ENCODE peak calls at places on chromosomes 2 and 18, in five cellular contexts. One of them, this sample, is unnamed.

GRCh38 chr2:110101280-110101844 is 14.3 kb downstream of the MALL start:
- DNase-seq in colonic mucosa: peak
- DNase-seq in neuronal stem cell: no peak
- DNase-seq in vagina: peak
- DNase-seq in right cardiac atrium: peak
- DNase-seq in this sample: peak

GRCh38 chr2:36707050-36707449 is 10.5 kb downstream of the VIT start:
- DNase-seq in colonic mucosa: no peak
- DNase-seq in neuronal stem cell: no peak
- DNase-seq in vagina: no peak
- DNase-seq in right cardiac atrium: no peak
- DNase-seq in this sample: no peak

GRCh38 chr2:159138642-159139182 is 147.8 kb downstream of the WDSUB1 start:
- DNase-seq in colonic mucosa: no peak
- DNase-seq in neuronal stem cell: no peak
- DNase-seq in vagina: no peak
- DNase-seq in right cardiac atrium: no peak
- DNase-seq in this sample: no peak

GRCh38 chr2:143635936-143636335 is 506.7 kb downstream of the ARHGAP15 start:
- DNase-seq in colonic mucosa: no peak
- DNase-seq in neuronal stem cell: no peak
- DNase-seq in vagina: no peak
- DNase-seq in right cardiac atrium: no peak
- DNase-seq in this sample: no peak

GRCh38 chr18:33316146-33316587 is 124.4 kb downstream of the CCDC178 start:
- DNase-seq in colonic mucosa: no peak
- DNase-seq in neuronal stem cell: no peak
- DNase-seq in vagina: no peak
- DNase-seq in right cardiac atrium: no peak
- DNase-seq in this sample: peak

GRCh38 chr2:180374502-180375281 is 367.6 kb upstream of the CWC22 start:
- DNase-seq in colonic mucosa: no peak
- DNase-seq in neuronal stem cell: no peak
- DNase-seq in vagina: no peak
- DNase-seq in right cardiac atrium: no peak
- DNase-seq in this sample: no peak

GRCh38 chr18:30987479-30988241 is 54.9 kb downstream of the DSC3 start:
- DNase-seq in colonic mucosa: peak
- DNase-seq in neuronal stem cell: no peak
- DNase-seq in vagina: peak
- DNase-seq in right cardiac atrium: no peak
- DNase-seq in this sample: no peak

GRCh38 chr18:55384551-55385275 is 203.3 kb downstream of the TCF4 start:
- DNase-seq in colonic mucosa: peak
- DNase-seq in neuronal stem cell: no peak
- DNase-seq in vagina: no peak
- DNase-seq in right cardiac atrium: no peak
- DNase-seq in this sample: no peak

GRCh38 chr2:32752952-32753351 is 125.1 kb downstream of the TTC27 start:
- DNase-seq in colonic mucosa: no peak
- DNase-seq in neuronal stem cell: no peak
- DNase-seq in vagina: no peak
- DNase-seq in right cardiac atrium: no peak
- DNase-seq in this sample: no peak

GRCh38 chr2:222318712-222319575 is 20.1 kb upstream of the PAX3 start:
- DNase-seq in colonic mucosa: peak
- DNase-seq in neuronal stem cell: peak
- DNase-seq in vagina: no peak
- DNase-seq in right cardiac atrium: peak
- DNase-seq in this sample: peak

GRCh38 chr2:96764253-96764637 is 3.5 kb downstream of the CNNM4 start:
- DNase-seq in colonic mucosa: no peak
- DNase-seq in neuronal stem cell: no peak
- DNase-seq in vagina: no peak
- DNase-seq in right cardiac atrium: peak
- DNase-seq in this sample: peak

GRCh38 chr2:176188218-176188968 is at the start of gene HOXD1:
- DNase-seq in colonic mucosa: peak
- DNase-seq in neuronal stem cell: no peak
- DNase-seq in vagina: no peak
- DNase-seq in right cardiac atrium: peak
- DNase-seq in this sample: peak

GRCh38 chr2:26477126-26477910 is 606 bp downstream of the OTOF start:
- DNase-seq in colonic mucosa: no peak
- DNase-seq in neuronal stem cell: no peak
- DNase-seq in vagina: no peak
- DNase-seq in right cardiac atrium: no peak
- DNase-seq in this sample: no peak

GRCh38 chr2:66021296-66021695 is 413.6 kb upstream of the MEIS1 start:
- DNase-seq in colonic mucosa: no peak
- DNase-seq in neuronal stem cell: no peak
- DNase-seq in vagina: no peak
- DNase-seq in right cardiac atrium: no peak
- DNase-seq in this sample: no peak
- H3K27ac ChIP-seq in colonic mucosa: no peak
- H3K27ac ChIP-seq in neuronal stem cell: no peak
- H3K27ac ChIP-seq in vagina: no peak
- H3K27ac ChIP-seq in right cardiac atrium: no peak
- H3K27ac ChIP-seq in this sample: no peak

GRCh38 chr2:120737802-120738516 is 2.3 kb downstream of the GLI2 start:
- DNase-seq in colonic mucosa: peak
- DNase-seq in neuronal stem cell: no peak
- DNase-seq in vagina: no peak
- DNase-seq in right cardiac atrium: no peak
- DNase-seq in this sample: no peak

GRCh38 chr2:120741514-120742448 is 6.1 kb downstream of the GLI2 start:
- DNase-seq in colonic mucosa: peak
- DNase-seq in neuronal stem cell: peak
- DNase-seq in vagina: no peak
- DNase-seq in right cardiac atrium: peak
- DNase-seq in this sample: no peak

GRCh38 chr2:120738786-120739771 is 3.4 kb downstream of the GLI2 start:
- DNase-seq in colonic mucosa: peak
- DNase-seq in neuronal stem cell: peak
- DNase-seq in vagina: no peak
- DNase-seq in right cardiac atrium: no peak
- DNase-seq in this sample: no peak

GRCh38 chr2:120740765-120741513 is 5.3 kb downstream of the GLI2 start:
- DNase-seq in colonic mucosa: peak
- DNase-seq in neuronal stem cell: peak
- DNase-seq in vagina: no peak
- DNase-seq in right cardiac atrium: peak
- DNase-seq in this sample: no peak

GRCh38 chr2:120740375-120740764 is 4.7 kb downstream of the GLI2 start:
- DNase-seq in colonic mucosa: peak
- DNase-seq in neuronal stem cell: peak
- DNase-seq in vagina: no peak
- DNase-seq in right cardiac atrium: no peak
- DNase-seq in this sample: no peak
- H3K27ac ChIP-seq in colonic mucosa: no peak
- H3K27ac ChIP-seq in neuronal stem cell: peak
- H3K27ac ChIP-seq in vagina: no peak
- H3K27ac ChIP-seq in right cardiac atrium: no peak
- H3K27ac ChIP-seq in this sample: no peak

DNA sequence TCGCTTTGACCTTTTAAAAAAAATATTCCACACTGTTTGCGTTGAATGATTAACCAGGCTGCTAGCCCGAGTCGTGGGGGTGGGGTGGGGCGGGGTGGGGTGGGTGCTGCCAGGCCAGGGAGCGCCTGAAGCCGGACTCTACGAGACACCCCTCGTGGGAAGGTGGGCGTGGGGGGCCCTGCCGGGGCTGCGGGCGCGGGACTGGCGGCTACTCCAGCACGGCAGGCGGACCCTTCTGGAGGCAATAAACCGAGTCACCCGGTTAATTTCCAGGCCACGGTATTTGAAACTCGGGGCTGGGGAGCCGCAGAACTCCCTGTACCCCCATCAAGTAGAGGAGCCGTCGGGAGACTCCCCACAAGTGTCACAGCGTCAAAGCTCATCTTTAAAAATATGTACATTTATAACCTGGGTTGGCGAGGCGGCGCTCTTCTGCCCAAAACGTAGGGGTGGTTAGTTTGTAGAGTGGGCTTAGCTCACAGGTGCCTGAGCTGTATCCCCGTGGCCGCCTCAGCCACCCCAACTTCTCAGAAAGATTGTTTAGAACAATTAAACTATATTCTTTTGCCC is 1.2 kb downstream of the B3GNT2 start:
- DNase-seq in colonic mucosa: peak
- DNase-seq in neuronal stem cell: peak
- DNase-seq in vagina: no peak
- DNase-seq in right cardiac atrium: peak
- DNase-seq in this sample: no peak
- H3K27ac ChIP-seq in colonic mucosa: peak
- H3K27ac ChIP-seq in neuronal stem cell: no peak
- H3K27ac ChIP-seq in vagina: peak
- H3K27ac ChIP-seq in right cardiac atrium: peak
- H3K27ac ChIP-seq in this sample: peak

DNA sequence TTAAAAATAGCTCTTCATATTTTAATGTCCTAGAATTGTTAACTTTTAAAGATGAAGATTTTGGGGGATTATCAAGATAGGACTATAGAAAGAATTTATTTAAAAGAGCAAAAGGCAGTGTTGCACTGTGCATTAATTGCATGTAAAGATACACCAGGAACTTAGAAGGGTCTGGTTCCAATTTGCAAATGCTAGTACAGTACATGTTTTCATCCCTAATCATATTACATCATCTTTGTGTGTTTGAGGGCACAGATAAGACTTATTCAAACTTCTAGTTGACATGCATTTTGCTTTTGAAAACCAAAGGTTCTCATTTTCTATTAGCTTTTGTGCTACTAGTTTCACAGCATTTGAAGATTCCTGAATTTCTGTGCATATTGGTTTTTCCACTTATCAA is 231.7 kb upstream of the LYPD1 start:
- DNase-seq in colonic mucosa: no peak
- DNase-seq in neuronal stem cell: no peak
- DNase-seq in vagina: no peak
- DNase-seq in right cardiac atrium: no peak
- DNase-seq in this sample: no peak
- H3K27ac ChIP-seq in colonic mucosa: no peak
- H3K27ac ChIP-seq in neuronal stem cell: no peak
- H3K27ac ChIP-seq in vagina: no peak
- H3K27ac ChIP-seq in right cardiac atrium: no peak
- H3K27ac ChIP-seq in this sample: no peak

This sample was measured in upper lobe of right lung.